ENCODE peak calls at places on chromosomes 12 and 14, in six cellular contexts. H is upper lobe of left lung, L is transverse colon, Z is prostate gland, U is suprapubic skin, J is HCT116. O is an unnamed sample.

GRCh38 chr14:89856871-89857345 is 97.6 kb downstream of the EFCAB11 start:
- DNase-seq in H (no peak), L (no peak), J (no peak), U (no peak), Z (no peak), O (peak)

GRCh38 chr12:94761559-94761958 is 111.2 kb upstream of the TMCC3 start:
- DNase-seq in H (no peak), J (peak), U (no peak), Z (no peak), L (no peak), O (no peak)

GRCh38 chr12:93122089-93122488 is 193.0 kb upstream of the EEA1 start:
- DNase-seq in H (no peak), L (no peak), J (no peak), Z (no peak), U (no peak), O (no peak)

GRCh38 chr12:4230526-4230925 is 43.0 kb upstream of the CCND2 start:
- DNase-seq in Z (no peak), H (no peak), J (no peak), L (no peak), U (no peak), O (no peak)

GRCh38 chr14:94373708-94374107 is 14.7 kb downstream of the SERPINA1 start:
- DNase-seq in H (no peak), J (peak), L (no peak), U (peak), Z (no peak), O (no peak)

GRCh38 chr12:116719661-116720060 is 18.2 kb downstream of the SPRING1 start:
- DNase-seq in U (no peak), H (no peak), J (no peak), L (no peak), Z (no peak), O (no peak)

GRCh38 chr12:14854586-14855163 is 11.3 kb upstream of the ART4 start:
- DNase-seq in L (no peak), U (no peak), J (no peak), H (no peak), Z (no peak), O (no peak)

GRCh38 chr12:130879212-130879686 is 7.4 kb downstream of the RAN start:
- DNase-seq in U (no peak), L (peak), Z (no peak), H (peak), J (no peak), O (no peak)

GRCh38 chr14:88660056-88660455 is 97.2 kb downstream of the ZC3H14 start:
- DNase-seq in Z (no peak), H (no peak), L (no peak), J (no peak), U (no peak), O (no peak)

GRCh38 chr12:56029666-56030293 is 8.9 kb downstream of the IKZF4 start:
- DNase-seq in L (peak), Z (peak), J (no peak), U (no peak), H (no peak), O (peak)

GRCh38 chr14:95140060-95140858 is 17.1 kb downstream of the DICER1 start:
- DNase-seq in J (no peak), L (no peak), U (no peak), H (no peak), Z (no peak), O (no peak)

GRCh38 chr14:103504991-103505565 is 17.6 kb downstream of the CKB start:
- DNase-seq in U (peak), J (no peak), Z (no peak), L (no peak), H (no peak), O (no peak)

GRCh38 chr14:21874167-21874566 is 200.5 kb upstream of the OR4E1 start:
- DNase-seq in Z (no peak), H (no peak), J (no peak), U (no peak), L (no peak), O (no peak)

GRCh38 chr12:69442894-69443293 is 27.3 kb upstream of the FRS2 start:
- DNase-seq in Z (no peak), H (no peak), U (no peak), J (no peak), L (no peak), O (no peak)

GRCh38 chr14:50056457-50056856 is 59.9 kb downstream of the VCPKMT start:
- DNase-seq in J (no peak), L (no peak), Z (no peak), H (no peak), U (no peak), O (no peak)

GRCh38 chr12:45745861-45746277 is 16.4 kb downstream of the ARID2 start:
- DNase-seq in Z (no peak), U (no peak), J (no peak), L (no peak), H (no peak), O (no peak)

GRCh38 chr14:73339846-73340565 is 102.7 kb downstream of the PAPLN start:
- DNase-seq in L (no peak), H (no peak), Z (no peak), U (no peak), J (no peak), O (no peak)

GRCh38 chr12:52331833-52332232 is 10.6 kb upstream of the KRT83 start:
- DNase-seq in J (no peak), L (no peak), U (no peak), Z (no peak), H (no peak), O (no peak)

GRCh38 chr12:122366685-122367475 is 55.6 kb downstream of the CLIP1 start:
- DNase-seq in Z (no peak), J (peak), H (no peak), U (no peak), L (peak), O (no peak)

GRCh38 chr14:91170504-91171121 is 56.7 kb downstream of the DGLUCY start:
- DNase-seq in J (no peak), Z (no peak), L (no peak), U (no peak), H (no peak), O (peak)

GRCh38 chr14:23068792-23069412 is 11.6 kb upstream of the CDH24 start:
- DNase-seq in L (peak), H (no peak), J (peak), U (no peak), Z (peak), O (peak)

GRCh38 chr14:22837059-22837749 is 819 bp downstream of the MMP14 start:
- DNase-seq in J (no peak), H (peak), L (peak), Z (no peak), U (no peak), O (peak)

GRCh38 chr12:128449146-128449894 is 182.3 kb downstream of the TMEM132C start:
- DNase-seq in J (no peak), U (no peak), Z (no peak), H (no peak), L (no peak), O (no peak)

GRCh38 chr14:29814153-29815057 is 113.2 kb downstream of the PRKD1 start:
- DNase-seq in L (peak), Z (no peak), J (no peak), H (no peak), U (no peak), O (peak)

GRCh38 chr12:53501615-53502181 is 615 bp downstream of the TARBP2 start:
- DNase-seq in L (no peak), H (no peak), J (no peak), Z (no peak), U (peak), O (no peak)

GRCh38 chr12:64221656-64222010 is 463 bp downstream of the KICS2 start:
- DNase-seq in Z (peak), J (peak), H (peak), L (peak), U (peak), O (peak)

GRCh38 chr12:109358154-109358869 is 10.6 kb downstream of the MYO1H start:
- DNase-seq in J (no peak), L (no peak), U (no peak), Z (no peak), H (no peak), O (no peak)

GRCh38 chr12:115468087-115468510 is 784.1 kb upstream of the TBX3 start:
- DNase-seq in J (no peak), H (no peak), Z (no peak), U (no peak), L (peak), O (peak)

GRCh38 chr12:73225941-73226340 is 953.8 kb downstream of the TRHDE start:
- DNase-seq in Z (no peak), U (no peak), J (no peak), H (no peak), L (no peak), O (no peak)

GRCh38 chr12:115166698-115167315 is 482.8 kb upstream of the TBX3 start:
- DNase-seq in L (no peak), U (no peak), J (no peak), Z (no peak), H (no peak), O (no peak)

GRCh38 chr12:4775936-4776335 is 55.7 kb downstream of the GALNT8 start:
- DNase-seq in Z (no peak), J (no peak), U (no peak), H (no peak), L (no peak), O (no peak)

GRCh38 chr14:61927015-61927414 is 164.8 kb downstream of the SNAPC1 start:
- DNase-seq in L (no peak), U (no peak), Z (no peak), J (no peak), H (no peak), O (no peak)

GRCh38 chr14:87055007-87055406 is 938.0 kb downstream of the GALC start:
- DNase-seq in J (no peak), Z (no peak), L (no peak), H (no peak), U (no peak), O (no peak)

GRCh38 chr12:92929957-92930356 is 862 bp upstream of the EEA1 start:
- DNase-seq in Z (no peak), H (no peak), U (no peak), J (no peak), L (no peak), O (no peak)

GRCh38 chr14:104977681-104978647 is at the start of gene AHNAK2:
- DNase-seq in Z (peak), L (peak), U (peak), J (peak), H (peak), O (peak)

GRCh38 chr12:124517260-124518050 is 50.0 kb downstream of the NCOR2 start:
- DNase-seq in Z (peak), U (peak), H (peak), L (peak), J (no peak), O (peak)

GRCh38 chr12:104684884-104685283 is 228.1 kb downstream of the CHST11 start:
- DNase-seq in L (no peak), U (no peak), H (no peak), Z (no peak), J (no peak), O (no peak)

GRCh38 chr14:51860836-51861583 is 598 bp downstream of the GNG2 start:
- DNase-seq in J (no peak), L (no peak), U (no peak), H (no peak), Z (no peak), O (no peak)

GRCh38 chr12:65836419-65837197 is 12.3 kb downstream of the HMGA2 start:
- DNase-seq in L (no peak), H (no peak), J (peak), Z (no peak), U (no peak), O (no peak)
- TF ChIP-seq POLR2A in L (no peak), H (no peak), J (no peak), Z (no peak), U (no peak), O (no peak)

DNA sequence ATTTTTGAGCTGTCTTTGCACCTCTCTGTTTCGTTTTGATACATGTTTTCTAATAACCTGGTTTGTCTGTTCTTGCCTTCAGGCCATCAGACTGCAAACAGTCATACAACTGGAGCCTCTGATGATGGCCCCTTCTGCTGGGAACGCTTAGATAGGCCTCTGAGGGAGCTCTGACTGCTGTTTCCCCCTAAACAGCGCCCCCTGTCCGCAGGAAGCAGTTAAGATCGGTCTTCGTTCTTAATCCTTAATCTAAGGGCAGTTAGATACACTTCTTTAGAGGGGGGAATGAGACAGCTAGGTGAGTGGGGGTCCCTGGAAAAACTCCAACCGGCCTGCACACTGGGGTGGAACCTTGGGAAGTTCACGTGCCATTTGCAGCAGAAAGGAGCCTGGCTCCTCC is 1338.8 kb upstream of the SEL1L start:
- DNase-seq in H (no peak), L (no peak), U (no peak), Z (no peak), J (no peak), O (no peak)
- TF ChIP-seq CTCF in H (peak), L (no peak), U (no peak), Z (no peak), J (no peak), O (no peak)

GRCh38 chr12:54544743-54545142 is 4.7 kb upstream of the PDE1B start:
- DNase-seq in U (no peak), L (no peak), H (no peak), Z (no peak), J (no peak), O (no peak)

GRCh38 chr12:54555670-54556257 is 6.4 kb downstream of the PDE1B start:
- DNase-seq in U (no peak), J (no peak), Z (no peak), L (no peak), H (no peak), O (no peak)

GRCh38 chr12:54546511-54546910 is 2.9 kb upstream of the PDE1B start:
- DNase-seq in Z (no peak), U (no peak), J (no peak), H (no peak), L (no peak), O (no peak)

GRCh38 chr12:54549774-54550451 is 512 bp downstream of the PDE1B start:
- DNase-seq in L (no peak), H (peak), J (no peak), U (no peak), Z (no peak), O (no peak)
- TF ChIP-seq POLR2AphosphoS5 in L (no peak), H (no peak), J (no peak), U (no peak), Z (no peak), O (no peak)

GRCh38 chr14:100203146-100203545 is 35.8 kb upstream of the YY1 start:
- DNase-seq in U (no peak), Z (no peak), L (no peak), H (no peak), J (no peak), O (no peak)

GRCh38 chr14:100202712-100203111 is 36.2 kb upstream of the YY1 start:
- DNase-seq in Z (no peak), L (no peak), U (no peak), H (no peak), J (no peak), O (no peak)

GRCh38 chr14:100200311-100200710 is 38.6 kb upstream of the YY1 start:
- DNase-seq in J (no peak), L (no peak), Z (no peak), H (no peak), U (no peak), O (no peak)

GRCh38 chr14:100201701-100202100 is 37.2 kb upstream of the YY1 start:
- DNase-seq in H (no peak), J (no peak), U (no peak), Z (no peak), L (no peak), O (no peak)

GRCh38 chr14:100203962-100204834 is 34.7 kb upstream of the YY1 start:
- DNase-seq in H (no peak), L (no peak), U (no peak), Z (no peak), J (no peak), O (peak)
- TF ChIP-seq POLR2A in H (no peak), L (no peak), U (no peak), Z (no peak), J (no peak), O (no peak)

GRCh38 chr14:67517083-67517482 is 16.0 kb upstream of the PLEKHH1 start:
- DNase-seq in H (peak), L (peak), J (no peak), U (no peak), Z (peak), O (peak)
- TF ChIP-seq CTCF in H (no peak), L (no peak), J (peak), U (no peak), Z (no peak), O (no peak)

GRCh38 chr12:127277882-127278281 is 989.1 kb upstream of the TMEM132C start:
- DNase-seq in L (no peak), Z (no peak), U (no peak), J (no peak), H (no peak), O (no peak)
- TF ChIP-seq POLR2AphosphoS5 in L (no peak), Z (no peak), U (no peak), J (no peak), H (no peak), O (no peak)

O was measured in stomach.